ENCODE peak calls at places on chromosomes 5 and 9, in seven cellular contexts. Y is IMR-90, F is H9, J is H1, Z is trophoblast cell, H is mesendoderm, V is mesenchymal stem cell. A is an unnamed sample.

GRCh38 chr5:96614110-96614691 is 48.0 kb upstream of the CAST start:
- DNase-seq in F (peak), J (peak), Z (peak), H (peak), V (peak), Y (peak), A (peak)

GRCh38 chr9:19023078-19023477 is 9.9 kb downstream of the SAXO1 start:
- DNase-seq in V (no peak), Z (no peak), F (no peak), J (no peak), H (no peak), Y (no peak), A (no peak)

GRCh38 chr5:76499528-76500161 is 96.6 kb downstream of the IQGAP2 start:
- DNase-seq in Z (no peak), J (no peak), F (no peak), V (no peak), Y (no peak), H (no peak), A (no peak)

GRCh38 chr5:169652057-169652456 is 15.0 kb downstream of the DOCK2 start:
- DNase-seq in F (no peak), Z (no peak), V (no peak), J (no peak), H (no peak), Y (no peak), A (no peak)

GRCh38 chr5:128536229-128536860 is 1.7 kb downstream of the FBN2 start:
- DNase-seq in F (peak), V (peak), Y (peak), Z (peak), H (peak), J (peak), A (peak)

GRCh38 chr5:176524138-176524537 is 13.1 kb downstream of the RNF44 start:
- DNase-seq in Z (no peak), Y (no peak), J (no peak), V (no peak), H (no peak), F (no peak), A (no peak)

GRCh38 chr9:12740845-12741244 is 34.0 kb upstream of the LURAP1L start:
- DNase-seq in Y (peak), H (no peak), F (no peak), J (no peak), Z (peak), V (no peak), A (no peak)

GRCh38 chr5:179873176-179873575 is 14.6 kb upstream of the MRNIP start:
- DNase-seq in J (no peak), H (no peak), F (no peak), Z (no peak), Y (no peak), V (no peak), A (no peak)

GRCh38 chr5:170173227-170173626 is 59.6 kb upstream of the C5orf58 start:
- DNase-seq in Y (peak), V (peak), H (peak), Z (peak), J (no peak), F (no peak), A (no peak)

GRCh38 chr9:33731625-33732024 is 63.7 kb upstream of the PRSS3 start:
- DNase-seq in H (no peak), Y (no peak), J (no peak), Z (no peak), V (no peak), F (no peak), A (no peak)

GRCh38 chr9:133880136-133880535 is 112.0 kb downstream of the VAV2 start:
- DNase-seq in J (no peak), H (no peak), Z (peak), V (no peak), F (no peak), Y (no peak), A (no peak)

GRCh38 chr9:133883356-133883755 is 108.8 kb downstream of the VAV2 start:
- DNase-seq in Y (no peak), J (peak), Z (peak), V (peak), F (no peak), H (no peak), A (no peak)

GRCh38 chr9:133882849-133883248 is 109.3 kb downstream of the VAV2 start:
- DNase-seq in J (no peak), F (no peak), Y (no peak), Z (no peak), V (no peak), H (no peak), A (no peak)

GRCh38 chr9:133880851-133881634 is 111.1 kb downstream of the VAV2 start:
- DNase-seq in Y (peak), F (no peak), V (peak), H (peak), Z (peak), J (no peak), A (no peak)

DNA sequence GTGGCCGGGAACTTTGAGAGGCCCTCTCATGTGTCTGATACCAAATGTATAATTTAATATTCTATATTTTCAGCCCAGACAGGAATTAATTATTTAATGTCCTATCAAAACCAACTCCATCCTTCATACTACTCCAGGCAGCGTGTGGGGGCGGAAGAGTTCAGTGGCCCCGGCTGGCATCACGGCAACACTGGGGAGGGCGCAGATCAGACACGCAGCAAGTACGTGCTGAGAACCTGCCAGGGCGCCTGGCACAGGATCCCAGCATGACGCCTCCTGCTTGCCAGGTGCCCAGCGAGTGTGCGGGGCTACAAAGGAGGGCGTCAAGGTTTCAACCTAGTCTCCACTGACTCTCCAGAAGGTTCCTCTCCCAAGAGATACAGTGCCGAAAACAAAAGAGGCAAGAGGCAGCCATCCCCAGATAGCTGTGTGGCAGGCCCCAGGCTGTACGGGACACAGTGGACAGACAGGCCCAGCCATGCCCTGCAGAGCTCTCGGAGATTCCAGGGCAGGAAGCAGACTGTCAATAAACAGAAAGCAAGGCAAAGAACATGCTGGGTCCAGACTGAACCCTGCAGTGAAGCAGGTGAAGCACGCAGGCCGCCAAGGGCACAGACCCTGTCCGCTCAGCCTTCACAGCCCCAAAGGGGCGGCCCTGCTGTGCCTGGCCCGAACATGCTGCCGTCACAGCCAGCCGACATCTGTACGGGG is 110.3 kb downstream of the VAV2 start:
- DNase-seq in V (no peak), Y (no peak), F (no peak), H (no peak), J (no peak), Z (peak), A (no peak)
- H3K4ac ChIP-seq in V (peak), Y (peak), F (no peak), H (no peak), J (no peak), Z (peak), A (no peak)

GRCh38 chr9:107946364-107947137 is 457.0 kb upstream of the KLF4 start:
- DNase-seq in Z (no peak), V (no peak), H (no peak), F (no peak), Y (no peak), J (no peak), A (no peak)
- H3K4ac ChIP-seq in Z (no peak), V (no peak), H (no peak), F (no peak), Y (no peak), J (no peak), A (no peak)

GRCh38 chr9:123568691-123569342 is 212.8 kb downstream of the CRB2 start:
- DNase-seq in Z (no peak), V (no peak), J (no peak), H (no peak), F (no peak), Y (peak), A (no peak)

GRCh38 chr9:123561055-123561454 is 205.1 kb downstream of the CRB2 start:
- DNase-seq in H (peak), Y (no peak), F (peak), J (no peak), Z (no peak), V (no peak), A (no peak)

GRCh38 chr9:123564652-123565051 is 208.7 kb downstream of the CRB2 start:
- DNase-seq in H (no peak), F (no peak), V (no peak), J (no peak), Y (no peak), Z (no peak), A (no peak)

GRCh38 chr9:123567013-123567412 is 211.0 kb downstream of the CRB2 start:
- DNase-seq in H (no peak), Y (no peak), Z (no peak), J (no peak), V (no peak), F (no peak), A (no peak)

DNA sequence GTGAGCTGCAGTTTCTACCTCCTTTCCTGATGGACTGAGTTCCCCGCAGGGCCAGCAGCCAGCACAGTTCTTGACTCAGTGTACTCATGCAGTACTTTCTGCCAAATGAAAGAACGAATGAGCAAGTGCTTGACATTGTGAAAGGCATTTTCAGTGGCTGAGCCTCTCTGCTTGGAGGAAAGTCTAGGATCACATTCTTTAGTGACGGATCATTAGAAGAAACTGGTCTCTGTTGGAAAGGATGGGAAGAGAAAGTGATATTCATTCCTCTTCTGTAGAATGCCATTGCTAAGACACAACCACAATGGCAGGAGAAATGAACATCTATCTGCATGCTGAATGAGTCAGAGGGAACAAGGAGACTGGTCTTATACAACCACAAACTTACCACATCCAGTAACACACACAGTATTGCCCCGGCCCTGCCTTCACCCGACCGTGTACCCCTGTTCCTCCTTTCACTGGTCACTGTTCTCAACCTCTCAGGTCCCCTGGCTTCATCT is 206.9 kb downstream of the CRB2 start:
- DNase-seq in Y (peak), J (no peak), V (peak), H (peak), F (no peak), Z (no peak), A (no peak)
- H3K4ac ChIP-seq in Y (no peak), J (no peak), V (no peak), H (no peak), F (no peak), Z (no peak), A (no peak)

DNA sequence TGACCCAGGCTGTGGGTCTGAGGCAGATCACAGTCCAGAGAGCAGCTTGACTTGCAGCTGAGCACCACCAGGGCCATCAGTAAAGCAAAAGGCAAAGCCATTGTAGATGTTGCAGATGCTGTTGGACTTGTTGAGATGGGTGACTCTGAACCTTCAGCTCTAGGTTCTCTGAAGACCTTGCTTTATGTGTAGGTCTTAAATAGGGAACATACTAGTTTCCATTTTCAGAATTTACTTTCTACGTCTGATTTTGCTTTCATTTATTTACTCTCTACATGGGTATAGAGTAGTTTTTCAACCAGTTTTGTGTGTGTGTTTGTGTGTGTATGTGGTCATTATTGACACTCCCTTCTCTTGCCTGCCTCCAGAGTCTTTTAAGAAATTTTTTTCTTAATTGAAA is at the start of gene IFNA6:
- DNase-seq in H (no peak), V (no peak), Y (no peak), J (no peak), Z (no peak), F (no peak), A (no peak)
- H3K4ac ChIP-seq in H (no peak), V (no peak), Y (no peak), J (no peak), Z (no peak), F (no peak), A (no peak)

DNA sequence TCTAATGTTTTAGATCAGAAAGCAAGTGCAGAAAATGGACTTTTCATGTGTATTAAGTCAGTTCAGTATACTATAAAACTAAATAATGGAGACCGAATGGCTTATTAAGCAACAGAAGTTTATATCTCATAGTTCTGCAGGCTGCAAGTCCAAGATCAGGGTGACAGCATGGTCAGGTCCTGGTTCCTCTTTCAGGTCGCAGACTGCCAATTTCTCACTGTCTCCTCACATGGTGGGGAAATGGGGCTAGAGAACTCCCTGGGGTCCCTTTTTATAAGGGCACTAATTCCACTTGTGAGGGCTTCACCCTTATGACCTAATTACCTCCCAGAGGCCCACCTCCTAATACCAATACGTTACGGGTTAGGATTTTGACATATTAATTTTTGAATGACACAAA is 48.7 kb downstream of the RICTOR start:
- DNase-seq in F (no peak), Z (no peak), J (no peak), Y (no peak), H (no peak), V (no peak), A (no peak)
- H3K4ac ChIP-seq in F (no peak), Z (no peak), J (no peak), Y (no peak), H (no peak), V (no peak), A (no peak)

DNA sequence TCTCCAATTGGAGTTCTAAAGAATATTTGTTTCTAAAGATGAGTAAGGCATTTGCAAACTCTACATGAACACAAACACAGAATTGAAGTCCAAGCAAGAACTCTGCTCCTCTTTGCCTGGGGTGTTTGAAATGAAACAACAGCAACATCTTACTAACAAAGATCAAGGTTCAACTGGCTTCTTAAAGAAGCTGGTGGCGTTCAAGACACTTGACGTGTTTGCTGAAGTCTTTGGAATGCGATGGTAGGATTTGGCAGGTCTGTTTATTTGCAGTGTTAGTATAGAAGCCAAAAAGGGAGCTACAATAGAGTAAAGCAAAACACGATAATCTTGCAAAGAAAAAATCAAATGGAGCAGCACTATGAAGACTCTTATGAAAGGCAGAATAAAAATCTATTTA is 94.9 kb downstream of the BASP1 start:
- DNase-seq in F (no peak), J (no peak), Z (peak), H (no peak), V (no peak), Y (no peak), A (no peak)
- H3K4ac ChIP-seq in F (no peak), J (no peak), Z (no peak), H (no peak), V (no peak), Y (no peak), A (no peak)

GRCh38 chr9:105141448-105142101 is 102.9 kb upstream of the SLC44A1 start:
- DNase-seq in V (no peak), Y (no peak), J (no peak), H (no peak), F (no peak), Z (no peak), A (no peak)

GRCh38 chr9:105144076-105144475 is 100.4 kb upstream of the SLC44A1 start:
- DNase-seq in F (no peak), V (no peak), Z (no peak), J (no peak), Y (no peak), H (no peak), A (no peak)

GRCh38 chr9:105146677-105147076 is 97.8 kb upstream of the SLC44A1 start:
- DNase-seq in V (peak), J (no peak), Y (no peak), H (no peak), Z (no peak), F (no peak), A (no peak)

GRCh38 chr9:105144841-105145240 is 99.6 kb upstream of the SLC44A1 start:
- DNase-seq in H (no peak), Z (no peak), Y (no peak), J (no peak), F (no peak), V (no peak), A (no peak)

GRCh38 chr9:105142406-105143092 is 101.9 kb upstream of the SLC44A1 start:
- DNase-seq in Y (peak), Z (peak), V (no peak), F (no peak), H (no peak), J (no peak), A (no peak)
- H3K4ac ChIP-seq in Y (no peak), Z (no peak), V (no peak), F (no peak), H (no peak), J (no peak), A (no peak)

GRCh38 chr5:119426059-119426458 is 26.2 kb upstream of the HSD17B4 start:
- DNase-seq in Z (no peak), V (no peak), H (no peak), F (no peak), Y (no peak), J (no peak), A (no peak)
- H3K4ac ChIP-seq in Z (no peak), V (no peak), H (no peak), F (no peak), Y (no peak), J (no peak), A (no peak)

A was measured in neuronal stem cell.